ENCODE peak calls at places on chromosomes 16 and 17, in eight cellular contexts. A is endothelial cell of umbilical vein, Z is endothelial cell, X is GM06990, S is foreskin fibroblast, I is GM13976, W is AG09309, G is SK-N-SH. V is an unnamed sample.

GRCh38 chr17:42288985-42289862 is 926 bp downstream of the STAT5A start:
- DNase-seq in A (no peak), Z (no peak), X (peak), S (no peak), I (peak), W (no peak), G (no peak), V (no peak)

GRCh38 chr17:80789356-80789902 is 202.2 kb upstream of the CHMP6 start:
- DNase-seq in A (peak), Z (no peak), X (no peak), S (peak), I (peak), W (peak), G (no peak), V (peak)

GRCh38 chr17:77996256-77996655 is 37.8 kb downstream of the TNRC6C start:
- DNase-seq in A (no peak), Z (no peak), X (no peak), S (no peak), I (no peak), W (no peak), G (no peak), V (no peak)

GRCh38 chr17:82444941-82445521 is 5.5 kb downstream of the CYBC1 start:
- DNase-seq in A (no peak), Z (no peak), X (no peak), S (no peak), I (no peak), W (no peak), G (peak), V (no peak)

GRCh38 chr16:48353565-48354163 is 31.5 kb downstream of the SIAH1 start:
- DNase-seq in A (peak), Z (peak), X (peak), S (peak), I (peak), W (peak), G (peak), V (peak)

GRCh38 chr16:85428899-85429775 is 184.0 kb upstream of the GSE1 start:
- DNase-seq in A (no peak), Z (peak), X (no peak), S (no peak), I (no peak), W (no peak), G (no peak), V (no peak)

GRCh38 chr16:53537591-53537990 is 34.6 kb upstream of the AKTIP start:
- DNase-seq in A (no peak), Z (no peak), X (no peak), S (no peak), I (no peak), W (no peak), G (no peak), V (no peak)

GRCh38 chr16:10111156-10111761 is 71.0 kb downstream of the GRIN2A start:
- DNase-seq in A (no peak), Z (no peak), X (no peak), S (no peak), I (no peak), W (no peak), G (no peak), V (no peak)

GRCh38 chr17:68509151-68510057 is 2.8 kb upstream of the PRKAR1A start:
- DNase-seq in A (peak), Z (peak), X (no peak), S (no peak), I (no peak), W (no peak), G (no peak), V (no peak)

GRCh38 chr16:89687092-89687940 is 827 bp downstream of the CDK10 start:
- DNase-seq in A (peak), Z (no peak), X (no peak), S (peak), I (peak), W (no peak), G (no peak), V (peak)

GRCh38 chr17:39094607-39095308 is 56.7 kb downstream of the PLXDC1 start:
- DNase-seq in A (no peak), Z (no peak), X (peak), S (no peak), I (no peak), W (no peak), G (no peak), V (no peak)

GRCh38 chr17:38748329-38749221 is at the start of gene PCGF2:
- DNase-seq in A (peak), Z (peak), X (no peak), S (peak), I (peak), W (no peak), G (peak), V (peak)

GRCh38 chr16:2013527-2013926 is 3.9 kb upstream of the ZNF598 start:
- DNase-seq in A (no peak), Z (no peak), X (no peak), S (no peak), I (no peak), W (no peak), G (no peak), V (no peak)
- TF ChIP-seq CTCF in A (no peak), Z (no peak), X (no peak), S (no peak), I (no peak), W (no peak), G (no peak), V (no peak)

GRCh38 chr17:50052241-50052788 is 3.6 kb upstream of the ITGA3 start:
- DNase-seq in A (no peak), Z (no peak), X (no peak), S (no peak), I (no peak), W (no peak), G (no peak), V (no peak)

GRCh38 chr17:50051606-50052005 is 4.3 kb upstream of the ITGA3 start:
- DNase-seq in A (no peak), Z (no peak), X (no peak), S (no peak), I (no peak), W (no peak), G (no peak), V (no peak)

GRCh38 chr17:50052822-50053653 is 2.9 kb upstream of the ITGA3 start:
- DNase-seq in A (peak), Z (no peak), X (no peak), S (no peak), I (no peak), W (no peak), G (peak), V (peak)

GRCh38 chr17:50055055-50055425 is 870 bp upstream of the ITGA3 start:
- DNase-seq in A (peak), Z (no peak), X (peak), S (no peak), I (no peak), W (no peak), G (no peak), V (no peak)

DNA sequence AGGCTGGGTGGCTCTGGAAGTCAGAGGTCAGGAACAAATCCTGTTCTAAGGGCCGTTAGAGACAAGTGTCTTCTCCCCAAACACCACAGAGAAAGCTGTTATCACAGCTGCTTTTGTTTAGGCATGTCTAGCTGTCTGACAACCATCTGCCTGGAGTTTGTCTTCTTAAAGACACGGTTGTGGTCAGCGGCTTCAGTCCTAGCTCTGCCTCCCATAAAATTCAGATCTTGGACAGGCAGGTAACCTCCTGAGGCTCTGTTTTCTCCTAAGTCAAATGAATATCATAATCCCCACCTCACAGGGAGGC is 2.3 kb upstream of the ITGA3 start:
- DNase-seq in A (no peak), Z (no peak), X (no peak), S (no peak), I (no peak), W (no peak), G (no peak), V (peak)
- TF ChIP-seq CTCF in A (no peak), Z (no peak), X (no peak), S (no peak), I (no peak), W (no peak), G (no peak), V (no peak)

DNA sequence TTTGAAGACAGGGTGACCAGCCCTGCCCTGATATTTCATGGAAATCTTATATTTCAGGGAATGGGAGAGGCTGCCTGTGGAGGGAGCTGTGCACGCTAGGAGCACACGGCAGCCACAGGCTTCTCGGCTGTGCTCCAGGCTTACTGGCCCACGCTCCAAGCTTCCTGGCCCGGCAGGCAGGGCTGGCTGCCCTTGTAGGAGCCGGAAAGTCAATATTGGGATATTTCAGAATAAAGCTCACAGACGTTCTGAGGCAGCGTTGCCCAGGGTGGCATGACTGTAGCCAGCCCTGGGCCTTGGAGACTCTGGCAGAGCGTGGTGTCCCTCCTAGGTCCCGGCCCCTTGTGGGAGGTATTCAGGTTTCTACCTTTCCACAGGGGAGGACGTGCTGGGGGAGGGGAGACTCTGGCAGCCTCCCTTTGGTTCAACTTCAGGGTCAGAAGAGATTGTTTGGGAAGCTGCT is 95.6 kb downstream of the NPIPB11 start:
- DNase-seq in A (no peak), Z (no peak), X (no peak), S (no peak), I (no peak), W (no peak), G (no peak), V (no peak)
- TF ChIP-seq CTCF in A (no peak), Z (no peak), X (no peak), S (no peak), I (no peak), W (peak), G (no peak), V (no peak)

DNA sequence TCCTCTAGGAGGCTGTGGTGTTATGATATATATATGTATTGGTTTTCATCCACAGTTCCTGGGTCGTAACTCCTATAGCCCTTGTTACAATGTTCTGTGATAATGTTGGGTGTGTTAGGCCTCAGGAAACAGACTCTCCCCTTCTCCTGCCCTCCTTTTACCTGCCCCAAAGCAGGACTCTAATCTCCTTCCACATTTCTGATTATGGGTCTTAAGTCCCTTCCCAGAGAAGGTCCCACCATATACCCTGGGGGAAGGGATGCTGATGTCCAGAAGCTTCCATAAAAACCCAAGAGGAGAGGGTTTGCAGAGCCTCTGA is 450 bp upstream of the C1QBP start:
- DNase-seq in A (no peak), Z (no peak), X (no peak), S (no peak), I (no peak), W (no peak), G (no peak), V (no peak)
- TF ChIP-seq CTCF in A (no peak), Z (no peak), X (no peak), S (no peak), I (no peak), W (no peak), G (no peak), V (peak)

GRCh38 chr16:81198635-81199034 is 39.9 kb upstream of the BCO1 start:
- DNase-seq in A (no peak), Z (no peak), X (no peak), S (no peak), I (no peak), W (no peak), G (no peak), V (no peak)
- TF ChIP-seq CTCF in A (no peak), Z (no peak), X (no peak), S (peak), I (no peak), W (peak), G (no peak), V (peak)

GRCh38 chr17:9985622-9986021 is 80.6 kb upstream of the RCVRN start:
- DNase-seq in A (no peak), Z (no peak), X (no peak), S (no peak), I (no peak), W (no peak), G (no peak), V (no peak)

GRCh38 chr17:9979463-9979995 is 74.5 kb upstream of the RCVRN start:
- DNase-seq in A (no peak), Z (no peak), X (no peak), S (no peak), I (no peak), W (no peak), G (no peak), V (peak)

GRCh38 chr17:9984768-9985167 is 79.7 kb upstream of the RCVRN start:
- DNase-seq in A (no peak), Z (no peak), X (no peak), S (no peak), I (no peak), W (no peak), G (no peak), V (no peak)

GRCh38 chr17:9981344-9981915 is 76.4 kb upstream of the RCVRN start:
- DNase-seq in A (no peak), Z (no peak), X (no peak), S (no peak), I (no peak), W (no peak), G (no peak), V (no peak)

DNA sequence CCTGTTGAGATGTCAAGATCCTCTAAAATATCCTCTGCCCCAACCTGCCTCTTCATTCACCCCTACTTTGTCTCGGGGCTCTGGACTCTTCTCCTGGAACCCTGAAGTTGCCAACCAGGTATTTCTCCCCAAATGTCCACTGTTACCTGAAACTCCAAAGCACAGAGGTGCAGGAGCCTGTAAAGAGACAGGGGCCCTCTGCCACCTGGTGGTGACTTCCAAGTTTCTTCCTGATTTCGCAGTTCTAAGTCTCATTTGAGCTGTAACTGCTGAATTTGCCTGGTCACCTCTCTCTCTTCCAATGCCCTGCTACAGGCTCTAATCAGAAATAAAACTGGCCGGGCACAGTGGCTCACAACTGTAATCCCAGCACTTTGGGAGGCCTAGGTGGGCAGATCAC is 77.1 kb upstream of the RCVRN start:
- DNase-seq in A (no peak), Z (no peak), X (no peak), S (no peak), I (peak), W (no peak), G (no peak), V (no peak)
- TF ChIP-seq CTCF in A (no peak), Z (no peak), X (peak), S (no peak), I (peak), W (peak), G (peak), V (peak)

GRCh38 chr17:62692721-62693431 is 65.4 kb downstream of the MRC2 start:
- DNase-seq in A (no peak), Z (peak), X (no peak), S (no peak), I (no peak), W (no peak), G (peak), V (no peak)
- TF ChIP-seq CTCF in A (peak), Z (peak), X (peak), S (peak), I (peak), W (peak), G (peak), V (peak)

DNA sequence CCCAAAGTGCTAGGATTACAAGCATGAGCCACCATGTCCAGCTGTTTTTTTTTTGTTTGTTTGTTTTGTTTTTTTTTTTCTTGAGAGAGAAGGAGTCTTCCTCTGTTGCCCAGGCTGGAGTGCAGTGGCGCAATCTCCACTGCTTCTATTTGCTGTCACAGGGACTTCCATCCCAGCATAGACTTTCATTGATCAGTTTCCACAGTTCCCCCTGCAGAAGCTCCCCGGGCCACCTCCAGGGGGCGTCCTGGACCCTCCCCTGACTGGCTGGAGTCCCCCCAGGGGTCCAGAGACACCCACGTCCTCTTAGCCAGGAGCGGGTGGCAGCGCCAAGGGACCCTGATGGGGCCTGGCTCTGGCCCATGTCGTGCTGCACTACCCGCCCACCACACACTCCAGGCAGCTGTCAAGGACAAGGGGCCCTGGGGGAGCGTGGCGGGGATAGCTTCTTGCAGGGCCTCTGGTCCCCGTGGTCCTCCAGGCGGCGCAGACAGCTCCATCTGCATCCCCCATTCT is 3.1 kb upstream of the NPW start:
- DNase-seq in A (no peak), Z (no peak), X (no peak), S (no peak), I (no peak), W (no peak), G (peak), V (no peak)
- TF ChIP-seq CTCF in A (peak), Z (peak), X (peak), S (peak), I (peak), W (peak), G (peak), V (peak)

DNA sequence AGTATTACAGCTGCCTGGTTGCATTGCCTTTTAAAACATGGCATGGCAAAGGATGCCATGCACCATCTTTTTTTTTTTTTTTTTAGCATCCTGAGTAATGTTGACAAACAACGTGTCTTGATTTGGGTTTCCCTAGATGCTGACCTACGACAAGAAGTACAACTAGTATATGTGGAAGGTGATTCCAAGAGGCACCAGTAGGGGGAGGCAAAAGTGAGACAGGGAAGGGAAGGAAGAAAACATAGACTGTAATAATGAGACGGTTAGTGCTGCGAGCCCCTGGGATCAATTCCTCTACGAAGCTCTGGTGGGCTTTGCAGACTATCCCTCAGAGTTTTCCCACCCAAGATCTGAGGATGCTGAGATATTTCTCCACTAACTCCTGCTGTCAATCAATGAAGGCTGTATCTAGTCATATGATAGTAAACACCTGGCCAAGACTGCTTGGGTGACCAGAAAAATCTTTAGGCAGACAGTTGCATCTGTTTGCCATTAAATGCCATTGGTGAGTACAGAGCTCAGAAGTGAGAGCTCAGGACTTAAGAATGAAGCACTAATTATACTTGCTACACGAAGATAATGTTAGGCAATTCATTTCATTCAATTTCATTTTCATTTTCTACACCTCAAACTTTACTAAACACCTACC is 458.6 kb upstream of the GOT2 start:
- DNase-seq in A (peak), Z (peak), X (no peak), S (no peak), I (peak), W (no peak), G (peak), V (peak)
- TF ChIP-seq CTCF in A (peak), Z (peak), X (peak), S (peak), I (peak), W (peak), G (peak), V (peak)

DNA sequence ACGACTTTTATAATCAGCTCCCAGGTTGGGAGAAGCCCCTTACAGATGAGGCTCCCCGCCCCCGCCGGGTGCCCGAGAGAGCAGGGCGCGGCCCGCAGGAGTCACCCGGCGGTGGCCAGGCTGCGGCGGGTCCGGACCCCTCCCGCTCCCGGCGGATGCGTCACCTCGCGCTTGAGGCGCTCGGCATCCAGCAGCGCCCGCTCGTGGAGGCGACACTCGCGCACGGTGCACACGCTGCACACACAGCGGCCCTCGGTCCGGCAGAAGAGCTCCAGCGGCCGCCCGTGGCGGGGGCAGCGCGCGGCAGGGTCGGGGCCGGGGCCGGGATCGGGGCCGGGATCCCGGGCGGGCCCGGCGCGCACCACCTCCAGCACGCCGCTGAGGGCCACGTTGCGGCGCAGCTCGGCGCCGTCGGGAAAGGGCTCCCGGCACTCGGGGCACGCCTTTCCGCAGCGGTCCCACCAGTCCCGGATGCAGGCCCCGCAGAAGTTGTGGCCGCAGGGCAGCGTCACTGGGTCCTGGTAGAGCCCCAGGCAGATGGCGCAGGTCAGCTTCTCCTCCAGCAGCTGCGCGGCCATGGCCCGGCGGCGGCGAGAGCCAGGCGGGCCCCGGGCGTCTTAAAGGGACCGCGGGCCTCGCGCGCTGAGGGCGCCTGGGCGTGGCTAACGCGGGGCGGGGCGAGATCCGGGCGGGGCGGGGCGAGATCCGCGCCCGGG is at the start of gene TRIM65:
- DNase-seq in A (peak), Z (peak), X (peak), S (peak), I (peak), W (peak), G (peak), V (peak)
- TF ChIP-seq CTCF in A (peak), Z (no peak), X (peak), S (no peak), I (peak), W (peak), G (peak), V (peak)